ENCODE peak calls at places on chromosome 1, in seven cellular contexts. L is NCI-H774, G is left ventricle myocardium inferior, K is LoVo, P is activated gamma-delta T cell treated with Interleukin-2 at 50 U/mL for 16 hours, Y is neural progenitor cell, I is H9. H is an unnamed sample.

GRCh38 chr1:115529216-115529897 is 112.4 kb upstream of the VANGL1 start:
- DNase-seq in L (no peak), G (no peak), K (no peak), P (no peak), Y (no peak), I (no peak), H (no peak)

GRCh38 chr1:156493154-156493631 is 7.4 kb downstream of the MEF2D start:
- DNase-seq in L (no peak), G (no peak), K (no peak), P (no peak), Y (peak; percentile 55), I (no peak), H (no peak)

GRCh38 chr1:6731905-6732304 is 30.3 kb upstream of the DNAJC11 start:
- DNase-seq in L (no peak), G (no peak), K (no peak), P (no peak), Y (no peak), I (no peak), H (no peak)

GRCh38 chr1:97814121-97814520 is 106.7 kb downstream of the DPYD start:
- DNase-seq in L (no peak), G (no peak), K (no peak), P (no peak), Y (no peak), I (no peak), H (no peak)

GRCh38 chr1:240046000-240046399 is 45.7 kb upstream of the FMN2 start:
- DNase-seq in L (no peak), G (no peak), K (no peak), P (no peak), Y (no peak), I (no peak), H (no peak)

GRCh38 chr1:19559641-19560040 is 74.3 kb upstream of the CAPZB start:
- DNase-seq in L (no peak), G (no peak), K (no peak), P (no peak), Y (no peak), I (no peak), H (no peak)

GRCh38 chr1:28395181-28395580 is 25.6 kb downstream of the PHACTR4 start:
- DNase-seq in L (no peak), G (no peak), K (peak; percentile 47), P (no peak), Y (no peak), I (no peak), H (no peak)

GRCh38 chr1:177975588-177976495 is 6.0 kb upstream of the SEC16B start:
- DNase-seq in L (no peak), G (no peak), K (no peak), P (no peak), Y (no peak), I (no peak), H (no peak)

GRCh38 chr1:220727523-220727922 is 20.6 kb upstream of the MTARC2 start:
- DNase-seq in L (no peak), G (no peak), K (no peak), P (no peak), Y (no peak), I (no peak), H (no peak)

GRCh38 chr1:14765773-14766172 is 167.3 kb downstream of the KAZN start:
- DNase-seq in L (no peak), G (no peak), K (peak; percentile 50), P (no peak), Y (no peak), I (no peak), H (no peak)

GRCh38 chr1:8941906-8942305 is 3.8 kb upstream of the CA6 start:
- DNase-seq in L (no peak), G (no peak), K (no peak), P (no peak), Y (no peak), I (no peak), H (no peak)

H was measured in activated T-cell treated with anti-CD3 and anti-CD28 coated beads, Interleukin-2, amount 50 U/mL, for 1 hour.